ENCODE peak calls at places on chromosomes 6 and 20, in six cellular contexts. Q is SK-N-SH, I is stomach, T is ovary, C is A549, A is transverse colon. E is an unnamed sample.

GRCh38 chr20:38321959-38322598 is 18.1 kb downstream of the BPI start:
- DNase-seq in A (no peak), T (peak; percentile 56), I (no peak), Q (peak; percentile 73), C (peak; percentile 59), E (no peak)

GRCh38 chr6:52231411-52232127 is 12.7 kb downstream of the IL17F start:
- DNase-seq in I (no peak), T (no peak), C (no peak), A (no peak), Q (no peak), E (no peak)

GRCh38 chr20:31838646-31839292 is 6.6 kb downstream of the FOXS1 start:
- DNase-seq in Q (no peak), T (no peak), C (peak; percentile 49), A (no peak), I (no peak), E (no peak)

GRCh38 chr20:43969501-43969900 is 54.8 kb downstream of the TOX2 start:
- DNase-seq in Q (no peak), C (no peak), T (no peak), I (no peak), A (no peak), E (no peak)

GRCh38 chr6:144283781-144284473 is 1.2 kb upstream of the UTRN start:
- DNase-seq in Q (no peak), T (no peak), A (no peak), C (no peak), I (no peak), E (no peak)

GRCh38 chr6:81655696-81656095 is 96.8 kb downstream of the TENT5A start:
- DNase-seq in C (no peak), T (no peak), I (no peak), Q (no peak), A (no peak), E (no peak)

GRCh38 chr6:52552278-52552643 is 24.6 kb downstream of the TRAM2 start:
- DNase-seq in Q (no peak), A (peak; percentile 57), C (no peak), T (no peak), I (no peak), E (no peak)

GRCh38 chr20:23043376-23043775 is 6.1 kb downstream of the THBD start:
- DNase-seq in A (no peak), I (peak; percentile 90), T (no peak), Q (no peak), C (no peak), E (no peak)

GRCh38 chr20:23270427-23270911 is 80.1 kb upstream of the NXT1 start:
- DNase-seq in T (no peak), C (peak; percentile 33), Q (no peak), I (no peak), A (no peak), E (no peak)

GRCh38 chr20:33373735-33374605 is 27.3 kb downstream of the CDK5RAP1 start:
- DNase-seq in I (no peak), T (no peak), A (no peak), C (peak; percentile 95), Q (no peak), E (no peak)

GRCh38 chr6:24910850-24911712 is 24.7 kb downstream of the RIPOR2 start:
- DNase-seq in Q (peak; percentile 81), C (no peak), I (peak; percentile 61), T (peak; percentile 69), A (peak; percentile 31), E (peak; percentile 90)

GRCh38 chr6:116667620-116668019 is 946 bp downstream of the ZUP1 start:
- DNase-seq in C (no peak), I (no peak), T (no peak), A (no peak), Q (no peak), E (no peak)

GRCh38 chr20:18679020-18679419 is 91.2 kb downstream of the DTD1 start:
- DNase-seq in T (no peak), C (peak; percentile 16), A (no peak), Q (no peak), I (peak; percentile 43), E (no peak)

GRCh38 chr20:58224974-58225373 is 3.5 kb downstream of the ANKRD60 start:
- DNase-seq in A (no peak), Q (no peak), I (no peak), C (no peak), T (no peak), E (no peak)

GRCh38 chr20:58053391-58054055 is 174.9 kb downstream of the ANKRD60 start:
- DNase-seq in I (no peak), T (no peak), C (no peak), Q (no peak), A (no peak), E (peak; percentile 90)

GRCh38 chr6:22954749-22955385 is 385.5 kb downstream of the HDGFL1 start:
- DNase-seq in Q (no peak), A (no peak), T (no peak), I (no peak), C (peak; percentile 42), E (no peak)

GRCh38 chr20:37875776-37876175 is 27.2 kb upstream of the VSTM2L start:
- DNase-seq in T (no peak), Q (no peak), A (no peak), C (no peak), I (no peak), E (no peak)

DNA sequence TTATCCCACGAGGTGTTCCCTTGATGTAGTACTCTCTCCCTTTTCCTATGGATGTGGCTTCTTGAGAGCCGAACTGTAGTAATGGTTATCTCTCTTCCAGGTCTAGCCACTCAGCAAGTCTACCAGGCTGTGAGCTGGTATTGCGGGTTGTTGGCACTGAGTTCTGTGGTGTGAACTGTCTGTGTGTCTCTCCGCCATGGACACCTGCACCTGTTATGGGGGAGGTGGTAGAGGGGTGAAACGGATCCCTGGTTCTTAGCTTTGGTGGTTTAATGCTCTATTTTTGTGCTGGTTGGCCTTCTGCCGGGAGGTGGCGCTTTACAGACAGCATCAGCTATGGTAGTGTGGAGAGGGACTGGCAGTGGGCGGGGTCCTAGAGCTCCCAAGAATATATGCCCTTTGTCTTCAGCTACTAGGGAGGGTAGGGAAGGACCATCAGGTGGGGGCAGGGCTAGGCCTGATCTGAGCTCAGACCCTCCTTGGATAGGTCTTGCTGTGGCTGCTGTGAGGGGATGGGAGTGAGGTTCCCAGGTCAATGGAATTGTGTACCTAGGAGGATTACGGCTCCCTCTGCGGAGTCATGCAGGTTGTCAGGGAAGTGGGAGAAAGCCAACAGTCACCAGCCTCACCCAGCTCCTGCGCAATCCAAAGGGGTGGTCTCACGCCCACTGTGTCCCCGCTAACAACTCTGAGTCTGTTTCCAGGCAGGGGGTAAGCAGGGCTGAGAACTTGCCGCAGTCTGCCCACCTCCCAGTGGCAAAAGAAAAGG is 154.2 kb downstream of the CCDC170 start:
- DNase-seq in C (peak; percentile 24), I (no peak), Q (no peak), A (no peak), T (no peak), E (no peak)
- TF ChIP-seq CTCF in C (peak; percentile 24), I (no peak), Q (peak; percentile 44), A (no peak), T (no peak), E (no peak)

GRCh38 chr6:139533573-139534471 is 159.4 kb upstream of the CITED2 start:
- DNase-seq in Q (no peak), T (no peak), A (peak; percentile 74), C (peak; percentile 36), I (peak; percentile 55), E (no peak)

GRCh38 chr6:139531716-139532115 is 157.3 kb upstream of the CITED2 start:
- DNase-seq in A (no peak), Q (no peak), T (no peak), I (no peak), C (no peak), E (no peak)

GRCh38 chr6:139533166-139533565 is 158.7 kb upstream of the CITED2 start:
- DNase-seq in C (no peak), A (no peak), T (no peak), I (no peak), Q (no peak), E (no peak)

GRCh38 chr6:139536751-139537617 is 162.5 kb upstream of the CITED2 start:
- DNase-seq in A (peak; percentile 24), I (peak; percentile 49), C (peak; percentile 33), T (no peak), Q (no peak), E (no peak)

GRCh38 chr6:139534472-139535115 is 160.1 kb upstream of the CITED2 start:
- DNase-seq in C (no peak), T (no peak), I (no peak), A (no peak), Q (no peak), E (no peak)
- TF ChIP-seq EP300 in C (no peak), T (no peak), I (no peak), A (no peak), Q (no peak), E (no peak)

GRCh38 chr6:74551896-74552295 is 654.0 kb downstream of the COL12A1 start:
- DNase-seq in Q (no peak), A (no peak), I (no peak), T (no peak), C (no peak), E (no peak)
- H3K27ac ChIP-seq in Q (no peak overlapping the region), A (no peak overlapping the region), I (no peak overlapping the region), T (no peak overlapping the region), C (no peak overlapping the region), E (no peak overlapping the region)

GRCh38 chr20:4567172-4567571 is 154.5 kb upstream of the PRND start:
- DNase-seq in Q (no peak), I (no peak), A (no peak), T (no peak), C (no peak), E (no peak)

GRCh38 chr20:4568560-4568959 is 153.1 kb upstream of the PRND start:
- DNase-seq in Q (no peak), A (no peak), T (no peak), I (no peak), C (no peak), E (no peak)

GRCh38 chr20:4569882-4570281 is 151.8 kb upstream of the PRND start:
- DNase-seq in T (no peak), A (no peak), Q (no peak), I (no peak), C (no peak), E (no peak)

GRCh38 chr20:4571759-4572531 is 149.8 kb upstream of the PRND start:
- DNase-seq in I (no peak), A (no peak), Q (no peak), C (peak; percentile 62), T (no peak), E (peak; percentile 21)

DNA sequence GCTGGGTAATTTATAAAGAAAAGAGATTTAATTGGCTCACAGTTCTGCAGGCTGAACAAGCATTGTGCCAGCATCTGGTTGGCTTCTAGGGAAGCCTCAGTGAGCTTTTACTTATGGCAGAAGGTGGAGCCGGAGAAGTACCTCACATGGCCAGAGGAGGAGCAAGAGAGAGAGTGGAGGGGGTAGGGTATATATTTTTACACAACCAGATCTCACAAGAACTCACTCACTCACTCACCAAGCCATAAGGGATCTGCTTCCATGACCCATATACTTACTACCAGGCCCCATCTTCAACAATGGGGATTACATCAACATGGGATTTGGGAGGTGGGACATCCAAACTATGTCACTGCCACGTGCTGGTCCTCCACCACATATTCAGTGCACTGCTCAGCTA is 152.6 kb upstream of the PRND start:
- DNase-seq in C (peak; percentile 40), I (no peak), A (no peak), T (no peak), Q (no peak), E (peak; percentile 66)
- TF ChIP-seq CTCF in C (no peak), I (no peak), A (no peak), T (no peak), Q (peak; percentile 28), E (no peak)

GRCh38 chr6:87472525-87473418 is at the start of gene SLC35A1:
- DNase-seq in I (peak; percentile 86), T (peak; percentile 91), A (peak; percentile 89), Q (peak; percentile 95), C (peak; percentile 84), E (peak; percentile 96)
- TF ChIP-seq EP300 in I (no peak), T (no peak), A (no peak), Q (no peak), C (no peak), E (no peak)